ENCODE peak calls at places on chromosomes 2 and 18, in nine cellular contexts. U is T-helper 9 cell; G is fibroblast of the aortic adventitia; S is tibial artery; H is kidney tubule cell; C is MV-4-11; V is HS-5; F is stimulated activated CD8-positive, alpha-beta memory T cell treated with anti-CD3 and anti-CD28 coated beads, Interleukin-4, amount 100 ng/mL, for 1 hour; Y is NCI-H1105 treated with DMSO at 0.1 percent for 48 hours. D is an unnamed sample.

GRCh38 chr2:171952276-171952675 is 30.0 kb downstream of the HAT1 start:
- DNase-seq in U (no peak), G (no peak), S (no peak), H (no peak), C (no peak), V (no peak), F (no peak), Y (no peak), D (no peak)

GRCh38 chr18:13067124-13067523 is 76.0 kb downstream of the CEP192 start:
- DNase-seq in U (no peak), G (no peak), S (no peak), H (no peak), C (peak; percentile 33), V (no peak), F (no peak), Y (no peak), D (no peak)

GRCh38 chr2:104804148-104804890 is 49.6 kb upstream of the POU3F3 start:
- DNase-seq in U (no peak), G (no peak), S (no peak), H (no peak), C (no peak), V (no peak), F (no peak), Y (no peak), D (no peak)

GRCh38 chr2:45614330-45614729 is 3.3 kb upstream of the SRBD1 start:
- DNase-seq in U (no peak), G (peak; percentile 14), S (no peak), H (no peak), C (no peak), V (no peak), F (no peak), Y (no peak), D (no peak)

GRCh38 chr2:226798422-226799210 is 1.0 kb downstream of the IRS1 start:
- DNase-seq in U (peak; percentile 20), G (peak; percentile 45), S (peak; percentile 40), H (peak; percentile 63), C (no peak), V (no peak), F (no peak), Y (peak; percentile 37), D (peak; percentile 55)

GRCh38 chr18:56861244-56861643 is 210.1 kb downstream of the WDR7 start:
- DNase-seq in U (no peak), G (no peak), S (no peak), H (no peak), C (no peak), V (no peak), F (no peak), Y (peak; percentile 88), D (no peak)

GRCh38 chr2:8491296-8492048 is 190.4 kb upstream of the ID2 start:
- DNase-seq in U (no peak), G (peak; percentile 80), S (no peak), H (no peak), C (peak; percentile 80), V (no peak), F (no peak), Y (peak; percentile 70), D (no peak)

GRCh38 chr2:233800231-233800630 is 22.1 kb downstream of the MROH2A start:
- DNase-seq in U (no peak), G (no peak), S (no peak), H (no peak), C (no peak), V (no peak), F (no peak), Y (no peak), D (no peak)

GRCh38 chr2:152825834-152826233 is 107.4 kb downstream of the ARL6IP6 start:
- DNase-seq in U (no peak), G (peak; percentile 57), S (no peak), H (peak; percentile 56), C (no peak), V (peak; percentile 30), F (no peak), Y (no peak), D (no peak)

GRCh38 chr2:30301551-30301950 is 70.2 kb downstream of the LBH start:
- DNase-seq in U (no peak), G (no peak), S (no peak), H (peak; percentile 26), C (no peak), V (no peak), F (no peak), Y (no peak), D (no peak)

GRCh38 chr18:10525563-10526210 is at the start of gene NAPG:
- DNase-seq in U (peak; percentile 80), G (peak; percentile 91), S (peak; percentile 84), H (peak; percentile 94), C (peak; percentile 89), V (peak; percentile 44), F (peak; percentile 82), Y (peak; percentile 75), D (peak; percentile 84)

GRCh38 chr2:36322108-36322507 is 33.5 kb upstream of the CRIM1 start:
- DNase-seq in U (no peak), G (peak; percentile 73), S (no peak), H (peak; percentile 52), C (no peak), V (no peak), F (no peak), Y (no peak), D (no peak)

GRCh38 chr2:105443610-105444598 is 45.1 kb upstream of the FHL2 start:
- DNase-seq in U (no peak), G (no peak), S (no peak), H (no peak), C (no peak), V (no peak), F (no peak), Y (no peak), D (no peak)

GRCh38 chr2:73285162-73285739 is 973 bp upstream of the FBXO41 start:
- DNase-seq in U (no peak), G (no peak), S (no peak), H (no peak), C (peak; percentile 95), V (no peak), F (no peak), Y (no peak), D (no peak)

GRCh38 chr18:23133860-23134779 is 1.2 kb upstream of the CABLES1 start:
- DNase-seq in U (no peak), G (no peak), S (no peak), H (peak; percentile 68), C (no peak), V (no peak), F (no peak), Y (peak; percentile 97), D (no peak)

GRCh38 chr2:191970867-191971266 is 124.0 kb upstream of the CAVIN2 start:
- DNase-seq in U (no peak), G (no peak), S (no peak), H (no peak), C (no peak), V (no peak), F (no peak), Y (no peak), D (no peak)

GRCh38 chr2:202822411-202822810 is 49.2 kb downstream of the ICA1L start:
- DNase-seq in U (no peak), G (no peak), S (no peak), H (no peak), C (no peak), V (no peak), F (no peak), Y (peak; percentile 52), D (no peak)

GRCh38 chr2:46364797-46365457 is 67.7 kb downstream of the EPAS1 start:
- DNase-seq in U (no peak), G (peak; percentile 85), S (no peak), H (peak; percentile 63), C (peak; percentile 37), V (peak; percentile 41), F (no peak), Y (peak; percentile 47), D (no peak)

GRCh38 chr2:46747297-46747818 is 168.2 kb downstream of the MCFD2 start:
- DNase-seq in U (no peak), G (no peak), S (no peak), H (no peak), C (peak; percentile 93), V (no peak), F (no peak), Y (no peak), D (no peak)

GRCh38 chr18:59139615-59140286 is at the start of gene SEC11C:
- DNase-seq in U (peak; percentile 92), G (peak; percentile 93), S (peak; percentile 95), H (peak; percentile 97), C (peak; percentile 94), V (peak; percentile 80), F (peak; percentile 92), Y (peak; percentile 99), D (peak; percentile 94)

GRCh38 chr2:11068856-11069526 is 86.3 kb upstream of the SLC66A3 start:
- DNase-seq in U (no peak), G (no peak), S (no peak), H (no peak), C (no peak), V (no peak), F (no peak), Y (no peak), D (no peak)

GRCh38 chr2:81481994-81482368 is 1177.4 kb upstream of the LRRTM1 start:
- DNase-seq in U (no peak), G (no peak), S (no peak), H (no peak), C (no peak), V (no peak), F (no peak), Y (no peak), D (no peak)

GRCh38 chr2:112733449-112733848 is 12.6 kb downstream of the NT5DC4 start:
- DNase-seq in U (no peak), G (peak; percentile 28), S (no peak), H (no peak), C (no peak), V (no peak), F (no peak), Y (no peak), D (no peak)

GRCh38 chr2:139864821-139865302 is 1084.7 kb upstream of the NXPH2 start:
- DNase-seq in U (no peak), G (peak; percentile 0), S (no peak), H (no peak), C (no peak), V (no peak), F (no peak), Y (no peak), D (no peak)

GRCh38 chr18:49017813-49018552 is 67.2 kb upstream of the SMAD7 start:
- DNase-seq in U (no peak), G (no peak), S (no peak), H (no peak), C (no peak), V (no peak), F (no peak), Y (no peak), D (no peak)

GRCh38 chr2:60106836-60107529 is 446.5 kb downstream of the BCL11A start:
- DNase-seq in U (no peak), G (no peak), S (no peak), H (no peak), C (no peak), V (no peak), F (no peak), Y (no peak), D (no peak)

GRCh38 chr2:136118819-136119716 is 1.1 kb upstream of the CXCR4 start:
- DNase-seq in U (peak; percentile 86), G (no peak), S (peak; percentile 51), H (no peak), C (peak; percentile 68), V (no peak), F (peak; percentile 79), Y (peak; percentile 78), D (no peak)